ENCODE peak calls at places on chromosomes 3 and 15, in nine cellular contexts. One of them, this sample, is unnamed.

GRCh38 chr15:70580286-70580685 is 183.1 kb downstream of the UACA start:
- DNase-seq in cardiac muscle cell: no peak
- DNase-seq in CD4-positive, alpha-beta T cell: no peak
- DNase-seq in AG09309: no peak
- DNase-seq in HFFc6: no peak
- DNase-seq in AG04450: no peak
- DNase-seq in IMR-90: no peak
- DNase-seq in fibroblast of lung: no peak
- DNase-seq in foreskin fibroblast: no peak
- DNase-seq in this sample: no peak

GRCh38 chr15:41634072-41634628 is 26.1 kb upstream of the MGA start:
- DNase-seq in cardiac muscle cell: no peak
- DNase-seq in CD4-positive, alpha-beta T cell: no peak
- DNase-seq in AG09309: no peak
- DNase-seq in HFFc6: no peak
- DNase-seq in AG04450: no peak
- DNase-seq in IMR-90: no peak
- DNase-seq in fibroblast of lung: no peak
- DNase-seq in foreskin fibroblast: no peak
- DNase-seq in this sample: no peak

GRCh38 chr3:146501752-146502151 is 32.4 kb upstream of the PLSCR2 start:
- DNase-seq in cardiac muscle cell: no peak
- DNase-seq in CD4-positive, alpha-beta T cell: no peak
- DNase-seq in AG09309: no peak
- DNase-seq in HFFc6: no peak
- DNase-seq in AG04450: no peak
- DNase-seq in IMR-90: no peak
- DNase-seq in fibroblast of lung: no peak
- DNase-seq in foreskin fibroblast: no peak
- DNase-seq in this sample: no peak

GRCh38 chr15:81292516-81293001 is 31.4 kb downstream of the STARD5 start:
- DNase-seq in cardiac muscle cell: no peak
- DNase-seq in CD4-positive, alpha-beta T cell: no peak
- DNase-seq in AG09309: no peak
- DNase-seq in HFFc6: no peak
- DNase-seq in AG04450: no peak
- DNase-seq in IMR-90: no peak
- DNase-seq in fibroblast of lung: no peak
- DNase-seq in foreskin fibroblast: no peak
- DNase-seq in this sample: peak

GRCh38 chr3:87167634-87168456 is 59.3 kb upstream of the CHMP2B start:
- DNase-seq in cardiac muscle cell: peak
- DNase-seq in CD4-positive, alpha-beta T cell: no peak
- DNase-seq in AG09309: peak
- DNase-seq in HFFc6: peak
- DNase-seq in AG04450: no peak
- DNase-seq in IMR-90: peak
- DNase-seq in fibroblast of lung: peak
- DNase-seq in foreskin fibroblast: peak
- DNase-seq in this sample: no peak

GRCh38 chr3:192365571-192365970 is 361.8 kb downstream of the FGF12 start:
- DNase-seq in cardiac muscle cell: no peak
- DNase-seq in CD4-positive, alpha-beta T cell: no peak
- DNase-seq in AG09309: no peak
- DNase-seq in HFFc6: no peak
- DNase-seq in AG04450: no peak
- DNase-seq in IMR-90: no peak
- DNase-seq in fibroblast of lung: no peak
- DNase-seq in foreskin fibroblast: no peak
- DNase-seq in this sample: no peak

GRCh38 chr15:50880221-50880620 is 28.3 kb upstream of the AP4E1 start:
- DNase-seq in cardiac muscle cell: no peak
- DNase-seq in CD4-positive, alpha-beta T cell: no peak
- DNase-seq in AG09309: no peak
- DNase-seq in HFFc6: no peak
- DNase-seq in AG04450: no peak
- DNase-seq in IMR-90: no peak
- DNase-seq in fibroblast of lung: no peak
- DNase-seq in foreskin fibroblast: peak
- DNase-seq in this sample: no peak

GRCh38 chr3:54320376-54320775 is 198.0 kb downstream of the CACNA2D3 start:
- DNase-seq in cardiac muscle cell: no peak
- DNase-seq in CD4-positive, alpha-beta T cell: no peak
- DNase-seq in AG09309: no peak
- DNase-seq in HFFc6: no peak
- DNase-seq in AG04450: no peak
- DNase-seq in IMR-90: no peak
- DNase-seq in fibroblast of lung: no peak
- DNase-seq in foreskin fibroblast: no peak
- DNase-seq in this sample: no peak

GRCh38 chr3:42703695-42704025 is 1.1 kb upstream of the HHATL start:
- DNase-seq in cardiac muscle cell: no peak
- DNase-seq in CD4-positive, alpha-beta T cell: no peak
- DNase-seq in AG09309: no peak
- DNase-seq in HFFc6: no peak
- DNase-seq in AG04450: no peak
- DNase-seq in IMR-90: no peak
- DNase-seq in fibroblast of lung: no peak
- DNase-seq in foreskin fibroblast: no peak
- DNase-seq in this sample: no peak

GRCh38 chr15:31387483-31388118 is 61.0 kb downstream of the KLF13 start:
- DNase-seq in cardiac muscle cell: peak
- DNase-seq in CD4-positive, alpha-beta T cell: no peak
- DNase-seq in AG09309: peak
- DNase-seq in HFFc6: peak
- DNase-seq in AG04450: no peak
- DNase-seq in IMR-90: peak
- DNase-seq in fibroblast of lung: no peak
- DNase-seq in foreskin fibroblast: peak
- DNase-seq in this sample: no peak

GRCh38 chr3:111128884-111129283 is 57.3 kb downstream of the NECTIN3 start:
- DNase-seq in cardiac muscle cell: no peak
- DNase-seq in CD4-positive, alpha-beta T cell: no peak
- DNase-seq in AG09309: no peak
- DNase-seq in HFFc6: no peak
- DNase-seq in AG04450: no peak
- DNase-seq in IMR-90: peak
- DNase-seq in fibroblast of lung: no peak
- DNase-seq in foreskin fibroblast: peak
- DNase-seq in this sample: no peak

GRCh38 chr3:9351709-9352126 is 11.1 kb upstream of the THUMPD3 start:
- DNase-seq in cardiac muscle cell: no peak
- DNase-seq in CD4-positive, alpha-beta T cell: no peak
- DNase-seq in AG09309: no peak
- DNase-seq in HFFc6: no peak
- DNase-seq in AG04450: no peak
- DNase-seq in IMR-90: no peak
- DNase-seq in fibroblast of lung: no peak
- DNase-seq in foreskin fibroblast: no peak
- DNase-seq in this sample: no peak

GRCh38 chr3:127412578-127413317 is 124.9 kb upstream of the PRR20G start:
- DNase-seq in cardiac muscle cell: no peak
- DNase-seq in CD4-positive, alpha-beta T cell: no peak
- DNase-seq in AG09309: no peak
- DNase-seq in HFFc6: no peak
- DNase-seq in AG04450: no peak
- DNase-seq in IMR-90: no peak
- DNase-seq in fibroblast of lung: no peak
- DNase-seq in foreskin fibroblast: no peak
- DNase-seq in this sample: peak

GRCh38 chr3:48938156-48938555 is 19.5 kb downstream of the ARIH2 start:
- DNase-seq in cardiac muscle cell: no peak
- DNase-seq in CD4-positive, alpha-beta T cell: no peak
- DNase-seq in AG09309: no peak
- DNase-seq in HFFc6: peak
- DNase-seq in AG04450: no peak
- DNase-seq in IMR-90: peak
- DNase-seq in fibroblast of lung: no peak
- DNase-seq in foreskin fibroblast: no peak
- DNase-seq in this sample: no peak

GRCh38 chr3:55282994-55283393 is 204.1 kb downstream of the WNT5A start:
- DNase-seq in cardiac muscle cell: no peak
- DNase-seq in CD4-positive, alpha-beta T cell: no peak
- DNase-seq in AG09309: no peak
- DNase-seq in HFFc6: no peak
- DNase-seq in AG04450: no peak
- DNase-seq in IMR-90: no peak
- DNase-seq in fibroblast of lung: no peak
- DNase-seq in foreskin fibroblast: no peak
- DNase-seq in this sample: no peak

DNA sequence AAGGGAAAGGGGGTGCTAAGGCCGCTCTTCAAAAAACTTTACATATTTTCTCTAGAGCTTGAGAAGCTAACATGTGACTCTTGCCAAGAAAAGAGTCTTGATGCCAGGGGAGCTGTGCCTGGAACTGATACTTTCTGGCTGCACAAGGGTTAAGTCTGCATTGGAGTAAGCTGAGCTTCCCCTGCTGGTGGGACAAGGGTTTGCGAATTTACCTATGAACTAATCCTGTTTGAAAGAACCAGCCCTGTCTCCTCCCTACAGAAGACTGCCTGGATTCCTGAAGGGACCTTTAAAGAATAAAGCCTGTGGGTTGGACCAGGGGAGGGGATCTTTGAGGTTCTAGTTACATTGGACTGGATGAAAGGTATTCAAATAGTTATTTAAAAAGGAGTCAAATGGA is 58.3 kb upstream of the EPHA3 start:
- DNase-seq in cardiac muscle cell: peak
- DNase-seq in CD4-positive, alpha-beta T cell: no peak
- DNase-seq in AG09309: no peak
- DNase-seq in HFFc6: no peak
- DNase-seq in AG04450: no peak
- DNase-seq in IMR-90: peak
- DNase-seq in fibroblast of lung: no peak
- DNase-seq in foreskin fibroblast: peak
- DNase-seq in this sample: no peak
- TF ChIP-seq CTCF in cardiac muscle cell: peak
- TF ChIP-seq CTCF in CD4-positive, alpha-beta T cell: no peak
- TF ChIP-seq CTCF in AG09309: peak
- TF ChIP-seq CTCF in HFFc6: peak
- TF ChIP-seq CTCF in AG04450: peak
- TF ChIP-seq CTCF in IMR-90: peak
- TF ChIP-seq CTCF in fibroblast of lung: peak
- TF ChIP-seq CTCF in foreskin fibroblast: peak
- TF ChIP-seq CTCF in this sample: no peak

DNA sequence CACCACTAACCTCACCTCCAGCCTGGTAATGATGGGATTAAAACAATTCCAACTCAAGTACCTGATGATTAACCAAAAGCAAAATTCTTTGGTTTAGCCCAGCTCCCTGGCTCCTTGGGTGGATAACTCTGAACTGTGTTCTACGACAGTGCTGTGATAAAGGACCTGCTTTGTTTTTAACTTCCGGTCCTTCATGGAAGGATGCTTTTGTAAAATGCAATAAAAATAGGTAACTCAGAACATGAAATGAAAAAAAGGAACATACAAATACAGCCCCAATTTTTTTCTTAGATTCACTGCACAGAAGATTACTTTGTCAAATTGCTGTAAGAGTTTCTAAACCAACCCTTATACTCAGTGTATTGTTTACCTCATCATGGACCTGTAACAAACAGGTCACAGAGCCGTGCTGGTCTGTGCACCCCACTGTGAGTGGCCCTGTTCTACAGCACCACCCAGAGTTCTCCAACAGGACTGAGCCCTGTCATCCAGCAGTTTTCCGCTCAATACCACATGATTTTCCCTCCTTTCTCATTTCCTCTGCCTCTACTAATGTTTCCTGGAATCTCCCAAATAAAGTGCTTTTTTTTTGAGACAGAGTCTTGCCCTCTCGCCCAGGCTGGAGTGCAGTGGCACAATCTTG is 4.9 kb upstream of the PCYT1A start:
- DNase-seq in cardiac muscle cell: no peak
- DNase-seq in CD4-positive, alpha-beta T cell: no peak
- DNase-seq in AG09309: no peak
- DNase-seq in HFFc6: no peak
- DNase-seq in AG04450: no peak
- DNase-seq in IMR-90: no peak
- DNase-seq in fibroblast of lung: no peak
- DNase-seq in foreskin fibroblast: no peak
- DNase-seq in this sample: no peak
- TF ChIP-seq CTCF in cardiac muscle cell: no peak
- TF ChIP-seq CTCF in CD4-positive, alpha-beta T cell: no peak
- TF ChIP-seq CTCF in AG09309: no peak
- TF ChIP-seq CTCF in HFFc6: no peak
- TF ChIP-seq CTCF in AG04450: no peak
- TF ChIP-seq CTCF in IMR-90: no peak
- TF ChIP-seq CTCF in fibroblast of lung: no peak
- TF ChIP-seq CTCF in foreskin fibroblast: no peak
- TF ChIP-seq CTCF in this sample: no peak

GRCh38 chr3:163935411-163935810 is 1142.9 kb downstream of the SI start:
- DNase-seq in cardiac muscle cell: no peak
- DNase-seq in CD4-positive, alpha-beta T cell: no peak
- DNase-seq in AG09309: no peak
- DNase-seq in HFFc6: no peak
- DNase-seq in AG04450: no peak
- DNase-seq in IMR-90: no peak
- DNase-seq in fibroblast of lung: no peak
- DNase-seq in foreskin fibroblast: no peak
- DNase-seq in this sample: no peak

GRCh38 chr3:163943664-163944063 is 1134.6 kb downstream of the SI start:
- DNase-seq in cardiac muscle cell: no peak
- DNase-seq in CD4-positive, alpha-beta T cell: no peak
- DNase-seq in AG09309: no peak
- DNase-seq in HFFc6: no peak
- DNase-seq in AG04450: no peak
- DNase-seq in IMR-90: no peak
- DNase-seq in fibroblast of lung: no peak
- DNase-seq in foreskin fibroblast: no peak
- DNase-seq in this sample: no peak

GRCh38 chr3:163936557-163936956 is 1141.7 kb downstream of the SI start:
- DNase-seq in cardiac muscle cell: no peak
- DNase-seq in CD4-positive, alpha-beta T cell: no peak
- DNase-seq in AG09309: no peak
- DNase-seq in HFFc6: no peak
- DNase-seq in AG04450: no peak
- DNase-seq in IMR-90: no peak
- DNase-seq in fibroblast of lung: no peak
- DNase-seq in foreskin fibroblast: no peak
- DNase-seq in this sample: no peak

DNA sequence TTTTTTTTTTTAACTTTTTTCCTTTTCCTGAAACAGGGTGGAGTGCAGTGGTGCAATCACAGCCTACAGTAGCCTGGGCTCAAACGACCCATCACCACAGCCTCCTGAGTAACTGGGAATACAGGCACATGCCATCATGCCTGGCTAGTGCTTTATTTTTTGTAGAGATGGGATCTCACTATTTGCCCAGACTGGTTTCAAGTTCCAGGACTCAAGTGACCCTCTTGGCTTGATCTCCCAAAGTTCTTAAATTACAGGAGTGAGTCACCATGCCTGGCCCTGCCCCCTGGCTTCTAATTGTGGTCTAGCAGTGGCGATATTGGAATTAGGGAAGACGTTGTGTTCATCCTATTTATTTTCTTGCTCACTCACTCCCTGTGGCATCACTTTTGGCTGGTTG is 1138.4 kb downstream of the SI start:
- DNase-seq in cardiac muscle cell: no peak
- DNase-seq in CD4-positive, alpha-beta T cell: no peak
- DNase-seq in AG09309: no peak
- DNase-seq in HFFc6: no peak
- DNase-seq in AG04450: no peak
- DNase-seq in IMR-90: no peak
- DNase-seq in fibroblast of lung: no peak
- DNase-seq in foreskin fibroblast: no peak
- DNase-seq in this sample: no peak
- TF ChIP-seq CTCF in cardiac muscle cell: no peak
- TF ChIP-seq CTCF in CD4-positive, alpha-beta T cell: no peak
- TF ChIP-seq CTCF in AG09309: no peak
- TF ChIP-seq CTCF in HFFc6: no peak
- TF ChIP-seq CTCF in AG04450: no peak
- TF ChIP-seq CTCF in IMR-90: no peak
- TF ChIP-seq CTCF in fibroblast of lung: no peak
- TF ChIP-seq CTCF in foreskin fibroblast: no peak
- TF ChIP-seq CTCF in this sample: no peak

GRCh38 chr3:24069045-24069444 is 124.0 kb downstream of the NR1D2 start:
- DNase-seq in cardiac muscle cell: no peak
- DNase-seq in CD4-positive, alpha-beta T cell: no peak
- DNase-seq in AG09309: no peak
- DNase-seq in HFFc6: peak
- DNase-seq in AG04450: no peak
- DNase-seq in IMR-90: no peak
- DNase-seq in fibroblast of lung: peak
- DNase-seq in foreskin fibroblast: peak
- DNase-seq in this sample: no peak
- TF ChIP-seq CTCF in cardiac muscle cell: peak
- TF ChIP-seq CTCF in CD4-positive, alpha-beta T cell: no peak
- TF ChIP-seq CTCF in AG09309: no peak
- TF ChIP-seq CTCF in HFFc6: peak
- TF ChIP-seq CTCF in AG04450: no peak
- TF ChIP-seq CTCF in IMR-90: peak
- TF ChIP-seq CTCF in fibroblast of lung: peak
- TF ChIP-seq CTCF in foreskin fibroblast: peak
- TF ChIP-seq CTCF in this sample: no peak